ENCODE peak calls at places on chromosomes 6 and 20, in four cellular contexts. E, R, L and M are unnamed samples.

GRCh38 chr20:37640600-37641561 is 52.9 kb upstream of the CTNNBL1 start:
- DNase-seq in E (no peak), R (no peak), L (no peak), M (no peak)

GRCh38 chr6:3500262-3501001 is 43.6 kb upstream of the SLC22A23 start:
- DNase-seq in E (no peak), R (peak; percentile 41), L (no peak), M (no peak)

GRCh38 chr6:5942591-5942990 is 64.1 kb downstream of the NRN1 start:
- DNase-seq in E (no peak), R (no peak), L (no peak), M (no peak)

GRCh38 chr20:32443386-32443974 is 85.3 kb downstream of the ASXL1 start:
- DNase-seq in E (no peak), R (no peak), L (no peak), M (no peak)

GRCh38 chr6:31180500-31180899 is 10.0 kb upstream of the POU5F1 start:
- DNase-seq in E (peak; percentile 37), R (no peak), L (peak; percentile 95), M (peak; percentile 28)

GRCh38 chr20:25288291-25289181 is 40.7 kb downstream of the PYGB start:
- DNase-seq in E (no peak), R (no peak), L (no peak), M (no peak)

GRCh38 chr6:32086661-32087573 is 22.2 kb downstream of the TNXB start:
- DNase-seq in E (peak; percentile 23), R (no peak), L (peak; percentile 82), M (no peak)

GRCh38 chr6:108616973-108617372 is 56.3 kb downstream of the FOXO3 start:
- DNase-seq in E (no peak), R (no peak), L (no peak), M (no peak)

GRCh38 chr6:111551521-111552231 is 54.0 kb downstream of the TRAF3IP2 start:
- DNase-seq in E (no peak), R (no peak), L (no peak), M (no peak)

GRCh38 chr6:24356310-24357035 is 1.4 kb downstream of the DCDC2 start:
- DNase-seq in E (peak; percentile 14), R (no peak), L (no peak), M (no peak)

GRCh38 chr6:106434530-106434929 is 74.0 kb downstream of the CRYBG1 start:
- DNase-seq in E (no peak), R (no peak), L (no peak), M (no peak)

GRCh38 chr6:35351422-35351821 is 9.1 kb downstream of the PPARD start:
- DNase-seq in E (no peak), R (no peak), L (no peak), M (no peak)

GRCh38 chr6:88623531-88623930 is 339.9 kb downstream of the RNGTT start:
- DNase-seq in E (no peak), R (no peak), L (no peak), M (no peak)

GRCh38 chr6:139402935-139403386 is 28.5 kb upstream of the CITED2 start:
- DNase-seq in E (no peak), R (no peak), L (no peak), M (peak; percentile 99)